ENCODE peak calls at places on chromosome 14, in four cellular contexts. Q is neural crest cell, M is stomach, Z is colonic mucosa. D is an unnamed sample.

GRCh38 chr14:106803379-106803778 is 1277.0 kb downstream of the TMEM121 start:
- DNase-seq in Q (no peak), M (no peak), Z (no peak), D (no peak)

GRCh38 chr14:34020014-34020413 is 69.1 kb upstream of the EGLN3 start:
- DNase-seq in Q (no peak), M (no peak), Z (no peak), D (no peak)

GRCh38 chr14:79992799-79993198 is 218.5 kb downstream of the DIO2 start:
- DNase-seq in Q (no peak), M (no peak), Z (no peak), D (no peak)

GRCh38 chr14:65658202-65658601 is 245.7 kb downstream of the FUT8 start:
- DNase-seq in Q (no peak), M (no peak), Z (no peak), D (no peak)

GRCh38 chr14:95025941-95026340 is 131.4 kb downstream of the DICER1 start:
- DNase-seq in Q (no peak), M (no peak), Z (no peak), D (no peak)

GRCh38 chr14:81423504-81423903 is 23.4 kb upstream of the STON2 start:
- DNase-seq in Q (no peak), M (no peak), Z (no peak), D (no peak)

GRCh38 chr14:23047751-23048693 is 6.0 kb downstream of the PSMB11 start:
- DNase-seq in Q (no peak), M (no peak), Z (no peak), D (no peak)

GRCh38 chr14:77004711-77005460 is 23.6 kb downstream of the IRF2BPL start:
- DNase-seq in Q (no peak), M (no peak), Z (no peak), D (no peak)

GRCh38 chr14:52833891-52834290 is 42.5 kb upstream of the GNPNAT1 start:
- DNase-seq in Q (no peak), M (no peak), Z (no peak), D (no peak)

GRCh38 chr14:70585221-70585620 is 15.2 kb downstream of the MED6 start:
- DNase-seq in Q (no peak), M (no peak), Z (no peak), D (no peak)

GRCh38 chr14:71311061-71311460 is 403.8 kb downstream of the PCNX1 start:
- DNase-seq in Q (no peak), M (no peak), Z (no peak), D (no peak)

GRCh38 chr14:21077672-21078071 is 7.6 kb downstream of the ARHGEF40 start:
- DNase-seq in Q (no peak), M (no peak), Z (no peak), D (no peak)

GRCh38 chr14:68407838-68408237 is 385.0 kb downstream of the ZFP36L1 start:
- DNase-seq in Q (no peak), M (no peak), Z (no peak), D (peak; percentile 24)

GRCh38 chr14:61191751-61192150 is 89.4 kb downstream of the TMEM30B start:
- DNase-seq in Q (no peak), M (no peak), Z (no peak), D (no peak)

GRCh38 chr14:75675265-75675960 is 14.4 kb downstream of the TTLL5 start:
- DNase-seq in Q (no peak), M (no peak), Z (no peak), D (no peak)
- TF ChIP-seq CTCF in Q (peak; percentile 19), M (no peak), Z (no peak), D (no peak)

GRCh38 chr14:58641509-58641908 is 3.7 kb downstream of the DACT1 start:
- DNase-seq in Q (no peak), M (no peak), Z (no peak), D (no peak)
- TF ChIP-seq CTCF in Q (no peak), M (no peak), Z (no peak), D (no peak)

DNA sequence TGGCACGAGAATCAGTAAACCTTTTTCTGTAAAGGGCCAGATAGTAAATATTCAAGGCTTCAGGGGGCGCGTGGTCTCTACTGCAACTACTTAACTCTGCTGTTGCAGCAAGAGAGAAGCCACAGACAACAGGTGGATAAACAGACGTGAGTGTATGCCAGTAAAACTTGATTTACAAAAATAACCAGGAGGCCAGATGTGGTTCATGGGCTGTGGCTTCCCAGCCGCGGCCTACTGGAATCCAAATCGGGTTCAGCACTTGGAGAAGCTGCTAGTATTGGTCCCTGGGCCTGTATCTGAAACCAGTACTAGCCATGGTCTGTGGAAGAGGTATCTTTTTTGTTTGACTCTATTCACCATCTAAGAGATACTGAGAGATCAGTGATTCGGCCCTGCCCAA is 13.3 kb downstream of the PPP2R5C start:
- DNase-seq in Q (no peak), M (no peak), Z (no peak), D (no peak)
- TF ChIP-seq CTCF in Q (no peak), M (no peak), Z (no peak), D (no peak)

GRCh38 chr14:96938946-96939345 is 141.8 kb downstream of the VRK1 start:
- DNase-seq in Q (no peak), M (no peak), Z (no peak), D (no peak)
- TF ChIP-seq CTCF in Q (peak; percentile 54), M (no peak), Z (no peak), D (no peak)

DNA sequence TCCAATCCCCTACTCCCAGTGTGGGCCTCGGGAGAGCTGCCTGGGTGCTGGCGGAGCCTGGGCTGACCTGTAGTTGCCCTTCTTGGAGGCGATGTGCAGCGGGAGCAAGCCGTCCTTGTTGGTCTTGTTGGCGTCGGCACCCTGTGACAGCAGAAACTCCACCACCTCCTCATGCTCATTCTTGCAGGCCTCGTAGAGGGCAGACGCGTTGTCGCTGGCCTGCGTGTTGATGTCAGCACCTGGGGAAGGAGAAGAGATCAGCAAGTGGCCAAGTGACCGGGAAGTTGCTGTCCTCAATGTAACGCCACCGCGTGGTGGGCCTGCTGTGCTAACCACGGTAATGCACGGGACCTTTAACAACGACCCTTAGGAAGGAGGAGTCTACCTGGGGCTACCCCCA is 20.1 kb downstream of the FAM181A start:
- DNase-seq in Q (no peak), M (no peak), Z (no peak), D (no peak)
- TF ChIP-seq CTCF in Q (no peak), M (no peak), Z (no peak), D (no peak)

GRCh38 chr14:104968541-104969401 is 9.4 kb downstream of the AHNAK2 start:
- DNase-seq in Q (no peak), M (no peak), Z (peak; percentile 60), D (no peak)
- TF ChIP-seq CTCF in Q (no peak), M (no peak), Z (no peak), D (peak; percentile 15)

GRCh38 chr14:90785474-90785873 is 30.8 kb downstream of the TTC7B start:
- DNase-seq in Q (no peak), M (peak; percentile 46), Z (peak; percentile 38), D (peak; percentile 31)
- TF ChIP-seq CTCF in Q (no peak), M (no peak), Z (no peak), D (no peak)

DNA sequence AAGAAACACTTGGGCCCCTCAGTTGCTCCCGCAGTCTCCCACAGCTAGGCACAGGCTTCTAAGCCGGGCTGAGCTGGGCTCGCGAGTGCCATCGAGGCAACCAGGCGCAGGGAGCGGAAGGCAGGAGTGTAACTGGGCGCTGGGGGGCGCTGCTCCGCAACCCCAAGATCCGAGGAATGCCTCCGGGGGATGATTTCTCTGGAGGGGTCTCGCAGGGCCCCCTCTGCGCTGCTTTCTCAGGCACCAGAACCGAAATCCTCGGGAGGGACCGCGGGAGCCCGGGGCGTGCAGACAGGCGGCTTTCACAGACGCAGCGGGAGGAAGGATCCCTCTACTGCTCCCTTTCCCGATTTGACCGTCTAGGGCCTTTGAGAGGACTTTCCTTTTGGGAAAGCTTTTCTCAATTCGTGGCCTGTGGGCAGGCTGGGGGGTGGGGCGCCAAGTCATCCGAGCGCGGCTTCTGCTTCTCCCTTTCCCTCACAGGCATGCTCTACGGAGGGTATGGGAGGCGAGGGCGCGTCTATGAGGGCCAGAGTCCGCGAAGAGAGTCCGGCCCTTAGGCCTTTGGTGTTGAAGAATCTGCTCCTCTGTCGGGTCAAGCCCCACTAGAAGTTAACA is 4.3 kb upstream of the NKX2-1 start:
- DNase-seq in Q (no peak), M (no peak), Z (no peak), D (no peak)
- TF ChIP-seq CTCF in Q (peak; percentile 25), M (no peak), Z (no peak), D (no peak)